ENCODE peak calls at places on chromosomes 2 and 18, in six cellular contexts. P is foreskin keratinocyte, W is neural crest cell, J is fibroblast of mammary gland, E is astrocyte of the spinal cord, V is Calu3. R is an unnamed sample.

GRCh38 chr2:61658841-61659780 is 121.0 kb upstream of the XPO1 start:
- DNase-seq in P (peak; percentile 27), W (no peak), J (peak; percentile 72), E (peak; percentile 47), V (peak; percentile 48), R (no peak)

GRCh38 chr2:84603911-84604310 is 87.6 kb downstream of the DNAH6 start:
- DNase-seq in P (no peak), W (no peak), J (no peak), E (no peak), V (no peak), R (no peak)

GRCh38 chr2:193793914-193794313 is 1599.2 kb upstream of the TMEFF2 start:
- DNase-seq in P (peak; percentile 28), W (no peak), J (peak; percentile 50), E (peak; percentile 44), V (no peak), R (no peak)

GRCh38 chr2:38146917-38147307 is 71.0 kb upstream of the CYP1B1 start:
- DNase-seq in P (peak; percentile 97), W (no peak), J (peak; percentile 100), E (peak; percentile 99), V (peak; percentile 63), R (peak; percentile 38)

GRCh38 chr2:223815186-223815883 is 22.0 kb downstream of the AP1S3 start:
- DNase-seq in P (peak; percentile 92), W (no peak), J (peak; percentile 99), E (peak; percentile 97), V (peak; percentile 73), R (no peak)

GRCh38 chr2:222055328-222055727 is 243.5 kb downstream of the PAX3 start:
- DNase-seq in P (no peak), W (no peak), J (no peak), E (no peak), V (no peak), R (no peak)

GRCh38 chr2:170162261-170162612 is 15.7 kb upstream of the MYO3B start:
- DNase-seq in P (peak; percentile 93), W (no peak), J (peak; percentile 51), E (peak; percentile 20), V (no peak), R (no peak)

GRCh38 chr18:3704556-3705162 is 254.7 kb downstream of the TGIF1 start:
- DNase-seq in P (no peak), W (no peak), J (no peak), E (peak; percentile 33), V (no peak), R (no peak)

GRCh38 chr2:100109986-100110980 is 32.1 kb downstream of the AFF3 start:
- DNase-seq in P (no peak), W (no peak), J (no peak), E (no peak), V (no peak), R (no peak)

GRCh38 chr2:63614448-63614968 is 25.7 kb downstream of the MDH1 start:
- DNase-seq in P (peak; percentile 98), W (no peak), J (peak; percentile 8), E (peak; percentile 17), V (peak; percentile 11), R (no peak)

GRCh38 chr2:146837857-146838256 is 1007.0 kb upstream of the ACVR2A start:
- DNase-seq in P (peak; percentile 82), W (no peak), J (peak; percentile 40), E (peak; percentile 51), V (no peak), R (no peak)

GRCh38 chr2:44543773-44544725 is 182.3 kb downstream of the CAMKMT start:
- DNase-seq in P (peak; percentile 72), W (no peak), J (no peak), E (peak; percentile 55), V (no peak), R (no peak)

GRCh38 chr2:161625996-161626395 is 1.8 kb downstream of the SLC4A10 start:
- DNase-seq in P (no peak), W (no peak), J (no peak), E (no peak), V (no peak), R (no peak)

GRCh38 chr18:8890957-8891464 is 185.7 kb downstream of the MTCL1 start:
- DNase-seq in P (peak; percentile 99), W (no peak), J (peak; percentile 94), E (peak; percentile 93), V (peak; percentile 75), R (no peak)

GRCh38 chr2:3488768-3489448 is 30.4 kb downstream of the ADI1 start:
- DNase-seq in P (peak; percentile 4), W (no peak), J (no peak), E (no peak), V (no peak), R (no peak)

GRCh38 chr2:72681016-72681995 is 144.5 kb downstream of the EXOC6B start:
- DNase-seq in P (peak; percentile 15), W (no peak), J (no peak), E (no peak), V (no peak), R (no peak)

GRCh38 chr2:206082298-206082843 is 3.6 kb downstream of the INO80D start:
- DNase-seq in P (no peak), W (no peak), J (no peak), E (no peak), V (no peak), R (no peak)

GRCh38 chr18:13070460-13070859 is 79.3 kb downstream of the CEP192 start:
- DNase-seq in P (no peak), W (no peak), J (peak; percentile 25), E (no peak), V (no peak), R (no peak)

GRCh38 chr2:223442874-223443273 is 159.3 kb downstream of the SCG2 start:
- DNase-seq in P (no peak), W (no peak), J (no peak), E (peak; percentile 69), V (no peak), R (no peak)

GRCh38 chr2:163667064-163667887 is 68.5 kb downstream of the FIGN start:
- DNase-seq in P (peak; percentile 82), W (no peak), J (peak; percentile 93), E (peak; percentile 93), V (no peak), R (no peak)

GRCh38 chr18:29892960-29893558 is 1149.5 kb downstream of the DSC3 start:
- DNase-seq in P (no peak), W (no peak), J (peak; percentile 17), E (peak; percentile 31), V (no peak), R (no peak)

GRCh38 chr2:48343571-48344440 is 186.1 kb upstream of the STON1 start:
- DNase-seq in P (peak; percentile 86), W (no peak), J (peak; percentile 83), E (peak; percentile 83), V (no peak), R (no peak)

GRCh38 chr2:151906633-151906998 is 78.4 kb upstream of the ARL5A start:
- DNase-seq in P (no peak), W (no peak), J (no peak), E (no peak), V (no peak), R (no peak)

GRCh38 chr2:37985333-37985732 is 60.2 kb downstream of the RMDN2 start:
- DNase-seq in P (peak; percentile 50), W (no peak), J (peak; percentile 87), E (peak; percentile 61), V (no peak), R (no peak)

GRCh38 chr18:36828630-36829361 is at the start of the genes KIAA1328 and TPGS2:
- DNase-seq in P (peak; percentile 79), W (peak; percentile 72), J (peak; percentile 79), E (peak; percentile 92), V (peak; percentile 93), R (peak; percentile 90)
- TF ChIP-seq CTCF in P (peak; percentile 71), W (peak; percentile 66), J (peak; percentile 27), E (peak; percentile 38), V (peak; percentile 64), R (peak; percentile 60)

GRCh38 chr18:62586148-62586774 is 63.4 kb downstream of the ZCCHC2 start:
- DNase-seq in P (peak; percentile 20), W (peak; percentile 81), J (peak; percentile 77), E (peak; percentile 71), V (peak; percentile 80), R (peak; percentile 89)
- TF ChIP-seq CTCF in P (peak; percentile 82), W (peak; percentile 95), J (peak; percentile 94), E (peak; percentile 97), V (peak; percentile 92), R (peak; percentile 84)

GRCh38 chr2:196719565-196719872 is 80.0 kb downstream of the GTF3C3 start:
- DNase-seq in P (no peak), W (no peak), J (no peak), E (no peak), V (no peak), R (no peak)

GRCh38 chr2:196718394-196718793 is 78.9 kb downstream of the CCDC150 start:
- DNase-seq in P (no peak), W (no peak), J (peak; percentile 42), E (peak; percentile 4), V (no peak), R (no peak)

DNA sequence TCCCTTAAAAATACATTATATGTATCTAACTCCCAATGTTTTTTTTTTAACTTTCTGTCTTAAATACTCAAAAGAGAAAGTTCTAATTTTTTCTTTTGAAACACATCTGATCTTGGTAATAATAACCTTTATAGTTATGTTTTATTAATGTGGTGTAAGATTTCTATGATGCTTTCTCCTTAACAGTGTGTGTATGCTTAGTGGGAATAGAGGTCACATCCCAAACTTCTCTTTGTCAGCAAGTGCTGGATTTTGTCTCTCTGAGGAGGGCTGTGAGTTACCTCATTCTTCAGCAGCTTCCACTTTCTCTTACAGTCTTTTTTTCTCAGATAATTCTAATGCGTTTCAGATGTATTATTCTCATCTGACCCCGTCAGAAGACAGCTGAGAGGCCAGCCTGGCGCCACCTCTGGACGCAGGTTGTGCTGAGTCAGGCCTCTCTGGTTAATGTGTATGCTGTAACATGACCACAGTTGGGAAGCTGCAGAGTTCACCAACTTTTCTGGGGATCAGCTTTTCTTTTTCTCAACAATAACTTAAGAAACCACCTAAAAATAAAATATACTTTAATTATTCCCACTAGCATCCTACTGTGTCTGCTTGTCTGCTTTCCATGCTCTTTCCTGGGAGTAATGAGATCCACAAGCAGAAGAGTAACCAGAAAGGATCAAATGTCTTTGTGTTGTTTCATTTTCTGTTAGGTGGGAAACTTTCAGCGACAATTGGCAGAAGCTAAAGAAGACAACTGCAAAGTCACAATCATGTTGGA is 79.5 kb downstream of the CCDC150 start:
- DNase-seq in P (no peak), W (no peak), J (peak; percentile 92), E (peak; percentile 85), V (peak; percentile 58), R (no peak)
- TF ChIP-seq CTCF in P (no peak), W (peak; percentile 18), J (peak; percentile 29), E (peak; percentile 30), V (no peak), R (no peak)

DNA sequence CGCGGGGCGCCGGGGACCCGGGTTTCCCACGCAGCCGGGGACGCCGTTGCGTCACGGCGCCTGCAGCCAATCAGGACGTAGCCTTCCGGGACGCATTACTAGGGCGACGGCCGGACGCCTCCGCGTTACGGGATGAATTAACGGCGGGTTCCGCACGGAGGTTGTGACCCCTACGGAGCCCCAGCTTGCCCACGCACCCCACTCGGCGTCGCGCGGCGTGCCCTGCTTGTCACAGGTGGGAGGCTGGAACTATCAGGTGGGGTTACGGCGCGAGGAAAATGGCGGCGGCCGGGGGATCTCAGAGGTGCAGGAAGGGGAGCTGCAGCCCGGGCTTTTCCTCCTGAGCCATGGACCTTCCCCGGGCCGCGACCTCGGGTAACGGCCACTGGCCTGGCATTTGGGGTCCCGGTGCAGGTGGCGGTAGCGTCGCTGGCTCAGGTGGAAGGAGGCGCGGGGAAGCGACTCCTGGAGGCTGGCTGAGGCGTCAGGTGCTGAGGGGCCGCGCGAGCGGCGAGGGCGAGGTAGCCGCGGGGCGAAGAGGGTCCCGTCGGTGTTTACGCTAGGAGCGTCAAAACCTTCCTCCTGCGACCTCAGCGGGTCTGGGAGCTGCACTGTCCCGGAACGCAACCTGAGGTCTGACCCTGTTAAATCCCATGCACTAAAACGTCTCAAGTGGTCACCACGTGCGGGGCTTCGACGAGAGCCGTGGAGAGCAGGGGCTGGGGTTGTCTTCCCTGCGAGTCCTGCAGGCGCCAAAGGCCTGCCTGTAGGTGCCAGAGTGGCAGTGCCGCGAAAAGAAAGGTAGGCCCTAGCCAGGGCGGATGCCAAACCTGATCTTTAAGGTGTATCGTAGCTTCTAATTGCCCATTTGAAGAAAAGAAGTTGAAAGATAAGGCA is at the start of gene LCLAT1:
- DNase-seq in P (peak; percentile 61), W (peak; percentile 69), J (peak; percentile 76), E (peak; percentile 79), V (peak; percentile 84), R (peak; percentile 90)
- TF ChIP-seq CTCF in P (peak; percentile 29), W (no peak), J (no peak), E (peak; percentile 7), V (no peak), R (no peak)

R was measured in activated CD8-positive, alpha-beta T cell treated with anti-CD3 and anti-CD28 coated beads for 36 hours.